ENCODE peak calls at places on chromosomes 3 and 15, in four cellular contexts. Y, W, H and F are unnamed samples.

GRCh38 chr15:55289573-55290360 is at the start of gene RAB27A:
- DNase-seq in Y (peak; percentile 47), W (peak; percentile 91), H (no peak), F (no peak)

GRCh38 chr3:73136941-73137340 is 75.5 kb downstream of the EBLN2 start:
- DNase-seq in Y (no peak), W (no peak), H (no peak), F (no peak)

GRCh38 chr3:28036599-28037575 is 204.5 kb upstream of the CMC1 start:
- DNase-seq in Y (no peak), W (no peak), H (no peak), F (no peak)

GRCh38 chr3:60598668-60599067 is 652.6 kb downstream of the FHIT start:
- DNase-seq in Y (no peak), W (no peak), H (no peak), F (no peak)

GRCh38 chr3:101942356-101942755 is 93.0 kb downstream of the NFKBIZ start:
- DNase-seq in Y (no peak), W (no peak), H (no peak), F (no peak)

GRCh38 chr15:44092221-44092620 is 102.8 kb downstream of the FRMD5 start:
- DNase-seq in Y (peak; percentile 75), W (no peak), H (peak; percentile 29), F (no peak)

GRCh38 chr3:12891985-12892839 is 50.8 kb upstream of the RPL32 start:
- DNase-seq in Y (peak; percentile 77), W (peak; percentile 69), H (peak; percentile 44), F (no peak)

GRCh38 chr3:170585008-170585936 is 603 bp downstream of the SLC7A14 start:
- DNase-seq in Y (no peak), W (peak; percentile 32), H (no peak), F (no peak)

GRCh38 chr3:12395349-12396012 is 88.8 kb upstream of the TSEN2 start:
- DNase-seq in Y (peak; percentile 20), W (no peak), H (no peak), F (no peak)

GRCh38 chr3:14274537-14274936 is 95.9 kb downstream of the LSM3 start:
- DNase-seq in Y (no peak), W (no peak), H (no peak), F (no peak)

GRCh38 chr3:188272481-188273372 is 118.8 kb downstream of the LPP start:
- DNase-seq in Y (peak; percentile 73), W (no peak), H (peak; percentile 84), F (peak; percentile 85)

GRCh38 chr3:190092250-190092649 is 28.4 kb downstream of the P3H2 start:
- DNase-seq in Y (peak; percentile 73), W (no peak), H (peak; percentile 57), F (no peak)

GRCh38 chr3:12076666-12077065 is 72.5 kb downstream of the SYN2 start:
- DNase-seq in Y (no peak), W (no peak), H (no peak), F (no peak)

GRCh38 chr15:44246521-44247268 is 41.8 kb upstream of the GOLM2 start:
- DNase-seq in Y (no peak), W (no peak), H (no peak), F (no peak)

GRCh38 chr15:94523873-94524272 is 292.5 kb downstream of the MCTP2 start:
- DNase-seq in Y (no peak), W (no peak), H (no peak), F (no peak)

GRCh38 chr15:81887913-81888312 is 157.9 kb downstream of the MEX3B start:
- DNase-seq in Y (peak; percentile 23), W (no peak), H (peak; percentile 73), F (no peak)

GRCh38 chr3:178536271-178537079 is at the start of gene KCNMB2:
- DNase-seq in Y (peak; percentile 6), W (no peak), H (peak; percentile 11), F (no peak)

DNA sequence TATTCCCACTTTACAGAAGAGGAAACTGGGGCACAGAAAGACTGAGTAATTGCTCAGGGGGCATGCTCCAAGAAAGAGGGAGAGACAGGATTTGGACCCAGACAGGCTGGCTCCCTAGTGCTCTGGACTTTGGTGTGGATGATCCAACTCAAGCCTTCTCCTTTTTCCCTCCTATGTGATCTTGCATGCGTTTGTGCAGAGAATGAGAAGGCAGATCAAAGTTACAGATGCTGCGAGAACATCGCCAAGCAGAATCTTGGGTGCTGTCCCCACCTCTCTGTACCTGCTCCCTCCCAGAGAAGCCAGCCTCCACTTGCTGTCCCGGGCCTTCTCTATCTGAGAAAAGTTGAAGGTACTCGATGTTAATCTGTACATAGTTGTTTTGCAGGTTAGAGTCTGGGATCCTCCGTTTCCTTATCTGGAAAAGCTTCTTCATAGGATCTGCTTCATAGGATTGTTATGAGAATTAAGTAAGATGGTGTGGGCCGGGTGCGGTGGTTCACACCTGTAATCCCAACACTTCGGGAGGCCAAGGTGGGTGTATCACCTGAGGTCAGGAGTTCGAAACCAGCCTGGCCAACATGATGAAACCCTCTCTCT is 10.2 kb downstream of the GNB5 start:
- DNase-seq in Y (no peak), W (no peak), H (no peak), F (no peak)
- H3K4me3 ChIP-seq in Y (no peak overlapping the region), W (no peak overlapping the region), H (no peak overlapping the region), F (no peak overlapping the region)

GRCh38 chr15:66705277-66705927 is 3.4 kb downstream of the SMAD6 start:
- DNase-seq in Y (no peak), W (no peak), H (no peak), F (no peak)

GRCh38 chr15:66706225-66706732 is 4.2 kb downstream of the SMAD6 start:
- DNase-seq in Y (peak; percentile 65), W (peak; percentile 85), H (no peak), F (no peak)

GRCh38 chr15:66703540-66703941 is 1.5 kb downstream of the SMAD6 start:
- DNase-seq in Y (no peak), W (peak; percentile 76), H (peak; percentile 22), F (no peak)

GRCh38 chr15:66704019-66704782 is 2.2 kb downstream of the SMAD6 start:
- DNase-seq in Y (no peak), W (peak; percentile 52), H (no peak), F (no peak)

DNA sequence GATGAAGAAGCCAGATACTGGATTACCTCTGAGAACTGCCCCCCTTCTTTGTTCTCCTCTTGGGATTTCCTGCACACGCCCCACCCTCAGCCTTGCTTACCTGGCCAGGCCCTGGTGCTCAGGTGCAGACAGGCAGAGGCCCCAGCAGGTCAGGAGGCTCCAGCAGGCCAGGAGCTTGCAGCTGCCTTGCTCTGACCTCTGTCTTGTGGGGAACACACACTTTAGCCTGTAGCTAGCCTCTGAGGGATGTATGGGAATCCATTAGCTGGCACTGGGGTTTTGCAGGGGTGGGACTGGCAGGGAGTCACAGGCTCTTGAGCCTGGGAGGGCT is 2.7 kb downstream of the SMAD6 start:
- DNase-seq in Y (no peak), W (peak; percentile 47), H (no peak), F (no peak)
- H3K4me3 ChIP-seq in Y (peak overlapping the region; percentile 91), W (peak overlapping the region; percentile 95), H (peak overlapping the region; percentile 71), F (peak overlapping the region; percentile 83)

GRCh38 chr3:55487376-55488241 is 503 bp upstream of the WNT5A start:
- DNase-seq in Y (peak; percentile 65), W (peak; percentile 73), H (peak; percentile 64), F (no peak)
- H3K4me3 ChIP-seq in Y (peak overlapping the region; percentile 72), W (peak overlapping the region; percentile 81), H (peak overlapping the region; percentile 90), F (peak overlapping the region; percentile 98)

DNA sequence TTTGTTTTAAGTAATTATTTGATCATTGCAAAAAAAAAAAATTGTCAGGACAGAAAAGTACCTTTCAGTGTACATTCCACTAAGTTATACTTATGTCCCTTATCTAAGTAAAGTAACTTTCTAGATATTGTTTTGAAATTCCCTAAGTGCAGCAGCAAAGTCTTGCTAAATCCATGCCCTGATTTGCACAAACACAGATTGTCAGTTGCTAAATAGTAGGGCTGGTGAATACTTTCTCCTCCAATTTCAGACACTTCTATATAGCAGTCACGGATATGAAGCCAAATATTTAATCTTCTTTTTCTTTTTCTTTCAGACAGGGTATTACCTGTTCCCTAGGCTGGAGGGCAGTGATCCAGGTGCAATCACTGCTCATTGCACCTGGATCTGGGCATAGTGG is 12.9 kb downstream of the LRRC2 start:
- DNase-seq in Y (peak; percentile 68), W (no peak), H (no peak), F (no peak)
- H3K4me3 ChIP-seq in Y (no peak overlapping the region), W (no peak overlapping the region), H (no peak overlapping the region), F (no peak overlapping the region)

GRCh38 chr3:37590328-37591079 is 271.2 kb upstream of the CTDSPL start:
- DNase-seq in Y (peak; percentile 36), W (peak; percentile 88), H (no peak), F (no peak)

GRCh38 chr3:37588761-37589160 is 272.9 kb upstream of the CTDSPL start:
- DNase-seq in Y (no peak), W (no peak), H (no peak), F (no peak)

GRCh38 chr3:37582117-37582516 is 279.6 kb upstream of the CTDSPL start:
- DNase-seq in Y (no peak), W (no peak), H (no peak), F (no peak)

GRCh38 chr3:37591130-37591865 is 270.4 kb upstream of the CTDSPL start:
- DNase-seq in Y (peak; percentile 49), W (peak; percentile 81), H (no peak), F (no peak)

GRCh38 chr3:37586280-37586679 is 275.4 kb upstream of the CTDSPL start:
- DNase-seq in Y (no peak), W (no peak), H (no peak), F (no peak)
- H3K4me3 ChIP-seq in Y (no peak overlapping the region), W (no peak overlapping the region), H (no peak overlapping the region), F (no peak overlapping the region)

GRCh38 chr3:41207355-41207754 is 8.1 kb downstream of the CTNNB1 start:
- DNase-seq in Y (no peak), W (no peak), H (no peak), F (no peak)

GRCh38 chr3:41205591-41205990 is 6.3 kb downstream of the CTNNB1 start:
- DNase-seq in Y (no peak), W (no peak), H (no peak), F (no peak)

GRCh38 chr3:41202075-41202833 is 2.9 kb downstream of the CTNNB1 start:
- DNase-seq in Y (no peak), W (no peak), H (no peak), F (no peak)

GRCh38 chr3:41202834-41203345 is 3.6 kb downstream of the CTNNB1 start:
- DNase-seq in Y (peak; percentile 68), W (no peak), H (peak; percentile 66), F (peak; percentile 7)

DNA sequence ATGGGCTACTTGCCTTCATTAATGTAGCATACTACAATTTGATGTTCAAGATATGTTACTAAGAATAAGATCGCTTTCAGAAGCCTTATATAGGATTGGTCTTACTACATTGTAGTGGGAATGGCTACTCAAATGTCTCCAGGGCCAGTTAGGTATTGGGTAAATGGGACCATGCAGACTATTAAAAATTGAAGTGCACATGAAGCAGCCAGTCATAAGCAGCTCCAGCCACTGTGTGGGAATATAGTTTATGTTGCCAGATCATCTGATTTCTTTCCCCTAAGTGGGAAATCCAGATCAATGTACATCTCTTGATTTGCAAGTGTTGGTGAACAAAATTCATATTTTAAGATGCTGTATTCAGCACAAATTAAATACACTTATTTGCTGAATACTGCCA is 5.1 kb downstream of the CTNNB1 start:
- DNase-seq in Y (no peak), W (no peak), H (no peak), F (no peak)
- H3K4me3 ChIP-seq in Y (no peak overlapping the region), W (no peak overlapping the region), H (no peak overlapping the region), F (no peak overlapping the region)

GRCh38 chr3:31909455-31909854 is 71.6 kb downstream of the OSBPL10 start:
- DNase-seq in Y (no peak), W (no peak), H (no peak), F (no peak)
- H3K4me3 ChIP-seq in Y (no peak overlapping the region), W (no peak overlapping the region), H (no peak overlapping the region), F (no peak overlapping the region)